ENCODE peak calls at places on chromosomes 13 and 19, in seven cellular contexts. E is activated CD4-positive, alpha-beta T cell treated with anti-CD3 and anti-CD28 coated beads, Interleukin-2, amount 10 ng/mL, durations not matched to agents 7 days and 5 days; N is stimulated activated CD4-positive, alpha-beta T cell treated with anti-CD3 and anti-CD28 coated beads, Interleukin-4, amount 100 ng/mL, for 4 hours; U is endothelial cell; Z is tibial nerve; C is AG09309; B is NT2/D1. A is an unnamed sample.

GRCh38 chr13:99353836-99354235 is 46.6 kb upstream of the GPR183 start:
- DNase-seq in E (no peak), N (no peak), U (no peak), Z (no peak), C (no peak), B (no peak), A (no peak)

GRCh38 chr13:42847891-42848663 is 66.7 kb downstream of the FAM216B start:
- DNase-seq in E (no peak), N (no peak), U (no peak), Z (no peak), C (no peak), B (no peak), A (peak)

GRCh38 chr13:72221276-72221962 is 354.4 kb upstream of the DACH1 start:
- DNase-seq in E (no peak), N (no peak), U (peak), Z (no peak), C (no peak), B (peak), A (peak)

GRCh38 chr19:58356971-58357797 is 3.9 kb upstream of the A1BG start:
- DNase-seq in E (no peak), N (no peak), U (no peak), Z (no peak), C (no peak), B (no peak), A (no peak)

GRCh38 chr19:21084343-21084742 is 2.3 kb downstream of the ZNF714 start:
- DNase-seq in E (no peak), N (no peak), U (no peak), Z (no peak), C (peak), B (no peak), A (peak)

GRCh38 chr19:42563352-42564210 is 31.1 kb downstream of the CEACAM8 start:
- DNase-seq in E (peak), N (no peak), U (peak), Z (peak), C (peak), B (no peak), A (peak)

GRCh38 chr13:47484564-47484963 is 516.5 kb downstream of the SUCLA2 start:
- DNase-seq in E (no peak), N (no peak), U (no peak), Z (no peak), C (peak), B (no peak), A (no peak)

GRCh38 chr13:91139232-91139631 is 208.3 kb upstream of the MIR17HG start:
- DNase-seq in E (no peak), N (no peak), U (no peak), Z (no peak), C (no peak), B (no peak), A (no peak)

A was measured in A673.